ENCODE peak calls at places on chromosome 21, in seven cellular contexts. One of them, this sample, is unnamed.

GRCh38 chr21:43851593-43851992 is 13.4 kb upstream of the AGPAT3 start:
- DNase-seq in GM12892: no peak
- DNase-seq in SK-N-SH: no peak
- DNase-seq in GM12891: no peak
- DNase-seq in H1: no peak
- DNase-seq in GM12878: no peak
- DNase-seq in HepG2: no peak
- DNase-seq in this sample: no peak

GRCh38 chr21:25487046-25487594 is 120.2 kb downstream of the MRPL39 start:
- DNase-seq in GM12892: no peak
- DNase-seq in SK-N-SH: no peak
- DNase-seq in GM12891: no peak
- DNase-seq in H1: no peak
- DNase-seq in GM12878: peak
- DNase-seq in HepG2: no peak
- DNase-seq in this sample: no peak

GRCh38 chr21:29185172-29185571 is 54.7 kb downstream of the MAP3K7CL start:
- DNase-seq in GM12892: no peak
- DNase-seq in SK-N-SH: no peak
- DNase-seq in GM12891: no peak
- DNase-seq in H1: no peak
- DNase-seq in GM12878: no peak
- DNase-seq in HepG2: no peak
- DNase-seq in this sample: no peak

GRCh38 chr21:33763573-33763881 is 121.2 kb downstream of the ITSN1 start:
- DNase-seq in GM12892: no peak
- DNase-seq in SK-N-SH: no peak
- DNase-seq in GM12891: no peak
- DNase-seq in H1: no peak
- DNase-seq in GM12878: no peak
- DNase-seq in HepG2: no peak
- DNase-seq in this sample: no peak

GRCh38 chr21:25422610-25423608 is 184.4 kb downstream of the MRPL39 start:
- DNase-seq in GM12892: no peak
- DNase-seq in SK-N-SH: no peak
- DNase-seq in GM12891: no peak
- DNase-seq in H1: no peak
- DNase-seq in GM12878: no peak
- DNase-seq in HepG2: no peak
- DNase-seq in this sample: no peak

GRCh38 chr21:46226920-46227599 is 1.5 kb downstream of the LSS start:
- DNase-seq in GM12892: no peak
- DNase-seq in SK-N-SH: no peak
- DNase-seq in GM12891: no peak
- DNase-seq in H1: no peak
- DNase-seq in GM12878: peak
- DNase-seq in HepG2: no peak
- DNase-seq in this sample: no peak

GRCh38 chr21:14862794-14863720 is 201.7 kb downstream of the NRIP1 start:
- DNase-seq in GM12892: no peak
- DNase-seq in SK-N-SH: no peak
- DNase-seq in GM12891: no peak
- DNase-seq in H1: no peak
- DNase-seq in GM12878: no peak
- DNase-seq in HepG2: peak
- DNase-seq in this sample: peak

GRCh38 chr21:39667353-39667891 is 54.7 kb downstream of the B3GALT5 start:
- DNase-seq in GM12892: no peak
- DNase-seq in SK-N-SH: no peak
- DNase-seq in GM12891: no peak
- DNase-seq in H1: no peak
- DNase-seq in GM12878: no peak
- DNase-seq in HepG2: no peak
- DNase-seq in this sample: no peak

GRCh38 chr21:30234643-30235042 is 18.7 kb upstream of the CLDN8 start:
- DNase-seq in GM12892: no peak
- DNase-seq in SK-N-SH: no peak
- DNase-seq in GM12891: no peak
- DNase-seq in H1: no peak
- DNase-seq in GM12878: no peak
- DNase-seq in HepG2: no peak
- DNase-seq in this sample: no peak

GRCh38 chr21:34946385-34947121 is 102.5 kb downstream of the RUNX1 start:
- DNase-seq in GM12892: no peak
- DNase-seq in SK-N-SH: no peak
- DNase-seq in GM12891: no peak
- DNase-seq in H1: no peak
- DNase-seq in GM12878: no peak
- DNase-seq in HepG2: no peak
- DNase-seq in this sample: no peak

GRCh38 chr21:28427356-28428022 is 565.2 kb downstream of the LTN1 start:
- DNase-seq in GM12892: no peak
- DNase-seq in SK-N-SH: no peak
- DNase-seq in GM12891: no peak
- DNase-seq in H1: no peak
- DNase-seq in GM12878: no peak
- DNase-seq in HepG2: no peak
- DNase-seq in this sample: no peak

GRCh38 chr21:27192286-27192685 is 225.4 kb upstream of the ADAMTS5 start:
- DNase-seq in GM12892: no peak
- DNase-seq in SK-N-SH: no peak
- DNase-seq in GM12891: no peak
- DNase-seq in H1: no peak
- DNase-seq in GM12878: no peak
- DNase-seq in HepG2: no peak
- DNase-seq in this sample: no peak

GRCh38 chr21:14071902-14072734 is 138.6 kb downstream of the LIPI start:
- DNase-seq in GM12892: no peak
- DNase-seq in SK-N-SH: no peak
- DNase-seq in GM12891: no peak
- DNase-seq in H1: no peak
- DNase-seq in GM12878: no peak
- DNase-seq in HepG2: no peak
- DNase-seq in this sample: no peak

GRCh38 chr21:34800797-34801518 is 132.2 kb downstream of the CLIC6 start:
- DNase-seq in GM12892: no peak
- DNase-seq in SK-N-SH: no peak
- DNase-seq in GM12891: no peak
- DNase-seq in H1: no peak
- DNase-seq in GM12878: no peak
- DNase-seq in HepG2: no peak
- DNase-seq in this sample: no peak

GRCh38 chr21:25750085-25750484 is 15.3 kb downstream of the GABPA start:
- DNase-seq in GM12892: no peak
- DNase-seq in SK-N-SH: no peak
- DNase-seq in GM12891: no peak
- DNase-seq in H1: no peak
- DNase-seq in GM12878: no peak
- DNase-seq in HepG2: no peak
- DNase-seq in this sample: no peak

GRCh38 chr21:34935452-34935851 is 113.7 kb downstream of the RUNX1 start:
- DNase-seq in GM12892: no peak
- DNase-seq in SK-N-SH: no peak
- DNase-seq in GM12891: no peak
- DNase-seq in H1: no peak
- DNase-seq in GM12878: no peak
- DNase-seq in HepG2: no peak
- DNase-seq in this sample: no peak

GRCh38 chr21:33914188-33914587 is 1.4 kb downstream of the ATP5PO start:
- DNase-seq in GM12892: no peak
- DNase-seq in SK-N-SH: no peak
- DNase-seq in GM12891: no peak
- DNase-seq in H1: no peak
- DNase-seq in GM12878: no peak
- DNase-seq in HepG2: no peak
- DNase-seq in this sample: no peak

GRCh38 chr21:35026617-35027557 is 22.2 kb downstream of the RUNX1 start:
- DNase-seq in GM12892: no peak
- DNase-seq in SK-N-SH: no peak
- DNase-seq in GM12891: peak
- DNase-seq in H1: no peak
- DNase-seq in GM12878: no peak
- DNase-seq in HepG2: peak
- DNase-seq in this sample: peak

GRCh38 chr21:38956791-38957571 is 151.3 kb downstream of the ETS2 start:
- DNase-seq in GM12892: no peak
- DNase-seq in SK-N-SH: no peak
- DNase-seq in GM12891: no peak
- DNase-seq in H1: no peak
- DNase-seq in GM12878: no peak
- DNase-seq in HepG2: no peak
- DNase-seq in this sample: peak

GRCh38 chr21:34762761-34763160 is 94.0 kb downstream of the CLIC6 start:
- DNase-seq in GM12892: no peak
- DNase-seq in SK-N-SH: no peak
- DNase-seq in GM12891: no peak
- DNase-seq in H1: no peak
- DNase-seq in GM12878: no peak
- DNase-seq in HepG2: no peak
- DNase-seq in this sample: no peak

DNA sequence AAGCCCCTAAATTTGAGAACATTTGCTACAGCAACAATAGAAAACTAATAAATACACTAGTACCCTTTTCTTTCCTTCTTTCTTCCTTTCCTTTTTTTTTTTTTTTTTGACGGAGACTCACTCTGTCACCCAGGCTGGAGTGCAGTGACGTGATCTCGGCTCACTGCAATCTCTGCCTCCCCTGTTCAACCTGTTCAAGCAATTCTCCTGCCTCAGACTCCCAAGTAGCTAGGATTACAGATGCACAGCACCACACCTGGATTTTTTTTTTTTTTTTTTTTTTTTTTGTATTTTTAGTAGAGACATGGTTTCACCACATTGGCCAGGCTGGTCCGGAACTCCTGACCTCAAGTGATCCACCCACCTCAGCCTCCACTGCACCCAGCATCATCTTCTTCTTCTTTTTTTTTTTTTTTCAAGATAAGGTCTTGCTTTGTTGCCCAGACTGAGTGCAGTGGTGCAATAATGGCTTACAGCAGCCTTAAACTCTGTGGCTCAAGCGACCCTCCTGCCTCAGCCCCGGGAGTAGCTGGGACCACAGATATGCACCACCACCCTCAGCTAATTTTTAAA is 19.7 kb upstream of the CBR3 start:
- DNase-seq in GM12892: no peak
- DNase-seq in SK-N-SH: no peak
- DNase-seq in GM12891: no peak
- DNase-seq in H1: no peak
- DNase-seq in GM12878: no peak
- DNase-seq in HepG2: no peak
- DNase-seq in this sample: no peak
- TF ChIP-seq TAF1 in GM12892: no peak
- TF ChIP-seq TAF1 in SK-N-SH: no peak
- TF ChIP-seq TAF1 in GM12891: no peak
- TF ChIP-seq TAF1 in H1: no peak
- TF ChIP-seq TAF1 in GM12878: no peak
- TF ChIP-seq TAF1 in HepG2: no peak
- TF ChIP-seq TAF1 in this sample: no peak

DNA sequence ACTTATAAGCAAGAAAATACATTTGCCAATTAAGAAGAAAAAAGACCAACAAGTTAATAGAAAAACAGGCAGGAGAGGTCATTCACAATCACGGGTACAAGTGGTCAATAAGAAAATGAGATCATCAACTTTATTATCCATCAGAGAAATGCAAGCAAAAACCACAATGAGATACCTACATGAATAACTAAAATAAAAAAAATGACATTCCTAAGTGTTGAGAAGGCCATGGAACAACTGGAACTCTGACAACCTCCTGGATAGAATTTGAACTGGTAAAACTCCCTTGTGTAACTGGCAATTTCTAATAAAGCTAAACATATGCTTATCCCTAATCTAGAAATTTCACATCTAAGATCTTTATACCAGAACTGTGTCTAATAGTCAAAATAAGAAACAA is 135.4 kb upstream of the BACE2 start:
- DNase-seq in GM12892: no peak
- DNase-seq in SK-N-SH: no peak
- DNase-seq in GM12891: no peak
- DNase-seq in H1: no peak
- DNase-seq in GM12878: no peak
- DNase-seq in HepG2: no peak
- DNase-seq in this sample: no peak
- TF ChIP-seq TAF1 in GM12892: no peak
- TF ChIP-seq TAF1 in SK-N-SH: no peak
- TF ChIP-seq TAF1 in GM12891: no peak
- TF ChIP-seq TAF1 in H1: no peak
- TF ChIP-seq TAF1 in GM12878: no peak
- TF ChIP-seq TAF1 in HepG2: no peak
- TF ChIP-seq TAF1 in this sample: no peak

DNA sequence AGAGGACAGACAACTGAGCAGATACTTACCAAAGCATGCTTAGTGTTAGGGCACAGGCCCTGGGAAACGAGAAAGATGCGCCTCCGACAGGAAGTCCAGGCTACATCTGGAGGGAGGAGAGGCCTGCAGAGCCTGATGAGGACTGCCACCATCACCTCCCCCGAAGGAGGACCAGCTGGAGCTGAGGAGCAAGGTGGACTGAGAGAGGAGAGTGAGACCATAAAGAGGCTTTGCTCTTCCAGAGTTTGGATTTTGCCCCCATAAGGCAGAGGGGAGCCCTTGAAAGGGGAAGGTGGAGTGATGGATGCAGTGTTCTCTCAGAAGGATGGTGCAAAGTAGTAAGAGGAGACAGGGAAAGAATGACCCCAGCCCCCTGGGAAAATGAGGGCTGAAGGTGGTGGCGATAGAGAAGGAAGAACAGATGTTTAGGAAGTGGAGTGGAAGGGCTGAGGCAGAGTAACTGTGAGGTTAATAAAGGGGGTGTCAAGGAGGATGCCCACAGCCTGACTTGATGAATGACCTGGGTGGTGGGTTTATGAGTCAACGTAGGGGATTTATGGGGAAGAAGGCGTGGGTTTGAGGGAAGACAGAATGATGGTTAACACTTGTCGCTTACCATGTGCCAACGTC is 1.1 kb upstream of the SCAF4 start:
- DNase-seq in GM12892: no peak
- DNase-seq in SK-N-SH: peak
- DNase-seq in GM12891: no peak
- DNase-seq in H1: no peak
- DNase-seq in GM12878: no peak
- DNase-seq in HepG2: peak
- DNase-seq in this sample: no peak
- TF ChIP-seq TAF1 in GM12892: no peak
- TF ChIP-seq TAF1 in SK-N-SH: no peak
- TF ChIP-seq TAF1 in GM12891: no peak
- TF ChIP-seq TAF1 in H1: no peak
- TF ChIP-seq TAF1 in GM12878: no peak
- TF ChIP-seq TAF1 in HepG2: no peak
- TF ChIP-seq TAF1 in this sample: no peak

DNA sequence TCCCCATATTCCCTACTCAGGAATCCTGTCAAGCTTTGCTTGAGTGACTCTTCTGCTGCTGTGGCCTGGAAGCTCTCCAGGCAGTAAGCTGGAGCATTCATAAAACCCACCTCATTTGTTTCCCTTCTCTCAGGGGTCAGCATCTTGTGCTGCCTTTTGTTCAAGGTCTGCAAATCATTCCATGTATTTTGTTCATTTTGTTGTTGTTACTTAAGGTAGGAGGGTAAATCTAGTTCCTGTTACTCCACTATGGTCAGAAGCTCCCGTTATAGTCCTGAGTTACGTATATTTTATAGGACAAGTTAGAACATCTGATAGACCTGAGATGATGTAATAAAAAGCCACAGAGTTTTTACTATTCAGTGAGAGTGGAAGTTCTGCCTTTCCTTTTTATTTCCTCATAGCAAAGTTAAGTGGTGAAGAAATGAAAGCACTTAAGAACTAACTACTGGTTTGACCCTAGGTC is 9.9 kb downstream of the SYNJ1 start:
- DNase-seq in GM12892: no peak
- DNase-seq in SK-N-SH: no peak
- DNase-seq in GM12891: no peak
- DNase-seq in H1: no peak
- DNase-seq in GM12878: no peak
- DNase-seq in HepG2: no peak
- DNase-seq in this sample: no peak
- TF ChIP-seq TAF1 in GM12892: no peak
- TF ChIP-seq TAF1 in SK-N-SH: no peak
- TF ChIP-seq TAF1 in GM12891: no peak
- TF ChIP-seq TAF1 in H1: no peak
- TF ChIP-seq TAF1 in GM12878: no peak
- TF ChIP-seq TAF1 in HepG2: no peak
- TF ChIP-seq TAF1 in this sample: no peak